ENCODE peak calls at places on chromosomes 11 and 22, in four cellular contexts. U is neuronal stem cell, Y is mesenchymal stem cell, M is IMR-90. I is an unnamed sample.

GRCh38 chr11:16195659-16196058 is 160.7 kb downstream of the SOX6 start:
- DNase-seq in U (no peak), Y (no peak), M (peak; percentile 65), I (peak; percentile 76)

GRCh38 chr11:92972248-92972647 is 2.8 kb downstream of the MTNR1B start:
- DNase-seq in U (no peak), Y (no peak), M (no peak), I (no peak)

GRCh38 chr11:121464352-121464946 is 11.7 kb upstream of the SORL1-AS1 start:
- DNase-seq in U (no peak), Y (peak; percentile 85), M (peak; percentile 94), I (peak; percentile 82)

GRCh38 chr11:75981546-75981945 is 166.5 kb downstream of the UVRAG start:
- DNase-seq in U (no peak), Y (no peak), M (no peak), I (no peak)

GRCh38 chr22:12601870-12602779 is 2925.9 kb upstream of the OR11H1 start:
- DNase-seq in U (no peak), Y (no peak), M (no peak), I (peak; percentile 68)

GRCh38 chr11:95923730-95924413 is at the start of gene MTMR2:
- DNase-seq in U (peak; percentile 76), Y (peak; percentile 87), M (peak; percentile 70), I (peak; percentile 53)

GRCh38 chr22:18023509-18024275 is 669 bp downstream of the MICAL3 start:
- DNase-seq in U (peak; percentile 31), Y (peak; percentile 83), M (peak; percentile 85), I (peak; percentile 85)

GRCh38 chr22:25447067-25447688 is 117.3 kb upstream of the GRK3 start:
- DNase-seq in U (no peak), Y (no peak), M (no peak), I (no peak)

GRCh38 chr11:38402063-38402462 is 1804.0 kb upstream of the RAG2 start:
- DNase-seq in U (no peak), Y (no peak), M (no peak), I (no peak)

GRCh38 chr11:122920579-122920978 is 38.0 kb downstream of the JHY start:
- DNase-seq in U (peak; percentile 15), Y (no peak), M (no peak), I (no peak)

GRCh38 chr11:64052938-64053622 is 17.3 kb downstream of the FLRT1 start:
- DNase-seq in U (no peak), Y (no peak), M (no peak), I (no peak)

GRCh38 chr22:28911777-28912669 is 28.7 kb downstream of the ZNRF3 start:
- DNase-seq in U (no peak), Y (peak; percentile 66), M (peak; percentile 65), I (peak; percentile 21)

GRCh38 chr11:3222003-3222855 is 3.6 kb upstream of the MRGPRG start:
- DNase-seq in U (no peak), Y (no peak), M (no peak), I (no peak)

GRCh38 chr11:118789501-118790356 is 1.2 kb downstream of the DDX6 start:
- DNase-seq in U (peak; percentile 18), Y (peak; percentile 43), M (no peak), I (peak; percentile 51)

GRCh38 chr11:71201231-71201630 is 51.1 kb downstream of the SHANK2 start:
- DNase-seq in U (no peak), Y (no peak), M (no peak), I (no peak)

GRCh38 chr22:43343262-43343988 is at the start of gene SCUBE1:
- DNase-seq in U (peak; percentile 87), Y (peak; percentile 50), M (no peak), I (peak; percentile 80)

GRCh38 chr22:48702573-48703264 is 1125.0 kb downstream of the BRD1 start:
- DNase-seq in U (no peak), Y (no peak), M (no peak), I (no peak)

GRCh38 chr22:23790819-23791736 is 4.3 kb downstream of the SMARCB1 start:
- DNase-seq in U (no peak), Y (no peak), M (peak; percentile 72), I (no peak)

GRCh38 chr11:134393638-134394037 is 18.4 kb downstream of the B3GAT1 start:
- DNase-seq in U (no peak), Y (no peak), M (no peak), I (peak; percentile 48)

GRCh38 chr11:74449369-74449931 is 17.9 kb downstream of the KCNE3 start:
- DNase-seq in U (peak; percentile 30), Y (peak; percentile 81), M (peak; percentile 81), I (peak; percentile 48)

GRCh38 chr11:67373916-67374570 is 645 bp upstream of the CLCF1 start:
- DNase-seq in U (peak; percentile 74), Y (peak; percentile 96), M (peak; percentile 96), I (peak; percentile 96)

GRCh38 chr22:42695294-42695693 is 25.4 kb downstream of the A4GALT start:
- DNase-seq in U (no peak), Y (no peak), M (no peak), I (no peak)

GRCh38 chr11:130707217-130707616 is 209.1 kb downstream of the SNX19 start:
- DNase-seq in U (no peak), Y (no peak), M (no peak), I (no peak)

GRCh38 chr11:128165572-128165971 is 421.8 kb downstream of the ETS1 start:
- DNase-seq in U (no peak), Y (no peak), M (no peak), I (no peak)

GRCh38 chr11:20327377-20327776 is 36.1 kb upstream of the HTATIP2 start:
- DNase-seq in U (no peak), Y (no peak), M (no peak), I (no peak)

GRCh38 chr11:107857550-107858216 is 904 bp downstream of the SLC35F2 start:
- DNase-seq in U (no peak), Y (peak; percentile 46), M (peak; percentile 41), I (no peak)

GRCh38 chr11:102287963-102288744 is 29.1 kb upstream of the BIRC3 start:
- DNase-seq in U (peak; percentile 40), Y (peak; percentile 78), M (peak; percentile 82), I (peak; percentile 96)

GRCh38 chr11:34242037-34242625 is 115.7 kb downstream of the ABTB2 start:
- DNase-seq in U (no peak), Y (no peak), M (peak; percentile 42), I (no peak)

GRCh38 chr11:71118671-71119250 is 133.6 kb downstream of the SHANK2 start:
- DNase-seq in U (no peak), Y (no peak), M (no peak), I (no peak)

DNA sequence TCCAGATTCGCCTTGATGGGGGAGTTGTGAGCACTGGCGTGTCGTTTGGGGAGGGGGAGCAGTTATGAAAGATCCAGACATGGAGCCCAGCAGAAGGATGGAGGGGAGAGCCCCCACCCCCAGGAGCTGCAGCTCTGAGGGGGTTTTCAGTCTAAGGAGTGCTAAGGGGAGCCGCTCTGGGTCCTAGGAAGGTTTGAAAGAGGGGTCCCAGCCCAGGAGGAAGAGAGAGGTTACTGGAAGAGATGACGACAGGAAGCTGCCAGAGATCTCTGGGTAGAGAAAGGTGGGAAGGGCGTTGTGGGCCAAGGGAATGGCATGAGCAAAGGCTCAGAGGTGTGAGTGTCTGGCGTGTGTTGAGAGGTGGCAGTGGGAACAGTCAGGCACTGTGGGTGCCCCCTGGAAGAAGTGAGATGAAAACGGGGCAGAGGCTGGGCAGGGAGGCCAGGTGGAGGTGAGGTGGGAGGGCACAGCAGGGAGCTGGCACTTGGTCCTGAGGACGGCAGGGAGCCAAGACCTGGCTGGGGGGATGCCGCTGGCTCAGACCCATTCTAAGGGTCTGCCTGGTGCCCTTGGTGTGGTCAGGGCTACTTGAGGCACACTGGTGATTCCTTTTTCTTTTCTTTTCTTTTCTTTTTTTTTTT is 1.8 kb downstream of the MGAT3 start:
- DNase-seq in U (no peak), Y (no peak), M (no peak), I (no peak)
- H4K91ac ChIP-seq in U (no peak overlapping the region), Y (no peak overlapping the region), M (no peak overlapping the region), I (peak overlapping the region; percentile 93)

DNA sequence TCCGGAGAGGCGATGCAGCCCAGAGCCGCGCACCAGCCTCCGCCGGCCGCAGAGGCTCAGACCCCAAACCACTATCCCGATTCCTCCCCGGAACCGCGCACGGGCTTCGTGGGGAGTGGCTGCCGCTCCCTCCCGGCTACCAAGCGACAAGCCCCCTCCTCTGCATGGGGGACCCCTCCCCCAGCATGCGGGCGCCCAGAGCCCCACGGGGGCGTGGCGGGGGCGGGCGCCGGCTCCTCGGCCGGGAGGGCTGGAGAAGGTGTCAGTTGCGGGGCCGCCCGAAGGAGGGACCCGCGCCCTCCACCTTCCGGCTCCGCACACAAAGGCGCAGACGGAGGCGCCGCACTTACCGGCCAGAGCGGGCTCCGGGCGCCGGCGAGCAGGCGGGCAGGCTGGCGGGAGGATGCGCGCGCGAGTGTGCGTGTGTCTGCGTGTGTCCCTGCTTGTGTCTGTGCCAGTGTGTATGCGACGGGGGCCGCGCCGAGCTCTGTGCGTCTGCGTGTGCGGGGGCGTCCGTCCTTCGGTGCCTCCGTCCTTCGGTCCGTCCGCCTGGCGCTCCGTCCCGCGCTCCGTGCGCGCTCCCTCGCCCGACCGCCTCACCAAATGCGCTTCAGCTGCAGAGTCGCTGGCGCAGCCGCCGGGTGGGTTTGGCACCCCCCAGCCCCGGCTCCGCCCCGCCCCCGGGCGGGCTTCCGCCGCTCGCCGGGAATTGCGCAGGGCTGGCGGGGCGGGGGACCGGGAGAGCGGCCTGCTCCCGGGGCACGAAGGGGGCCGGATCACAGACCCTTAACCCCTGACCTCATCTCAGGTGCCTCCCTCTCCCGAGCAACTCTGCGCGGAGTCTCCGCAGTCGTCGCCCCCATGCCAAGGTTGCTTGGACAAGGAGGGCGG is at the start of gene PTPN5:
- DNase-seq in U (peak; percentile 70), Y (no peak), M (no peak), I (no peak)
- H3K27me3 ChIP-seq in U (peaks cover 90% of the 10 kb centered on the region), Y (peaks cover 87% of the 10 kb centered on the region), M (peaks cover 44% of the 10 kb centered on the region), I (peaks cover 37% of the 10 kb centered on the region)

GRCh38 chr22:31185056-31185455 is 25.1 kb downstream of the RNF185 start:
- DNase-seq in U (no peak), Y (peak; percentile 33), M (peak; percentile 62), I (peak; percentile 48)
- H3K36me3 ChIP-seq in U (peaks cover 9% of the 10 kb centered on the region), Y (peaks cover 35% of the 10 kb centered on the region), M (peaks cover 27% of the 10 kb centered on the region), I (peaks cover 17% of the 10 kb centered on the region)

GRCh38 chr11:68666854-68667253 is 17.5 kb upstream of the GAL start:
- DNase-seq in U (no peak), Y (no peak), M (no peak), I (no peak)

GRCh38 chr11:68670208-68670992 is 13.9 kb upstream of the GAL start:
- DNase-seq in U (no peak), Y (no peak), M (no peak), I (no peak)

GRCh38 chr11:68667511-68668253 is 16.7 kb upstream of the GAL start:
- DNase-seq in U (no peak), Y (no peak), M (no peak), I (no peak)

GRCh38 chr11:68673291-68673930 is 10.9 kb upstream of the GAL start:
- DNase-seq in U (no peak), Y (no peak), M (no peak), I (no peak)

DNA sequence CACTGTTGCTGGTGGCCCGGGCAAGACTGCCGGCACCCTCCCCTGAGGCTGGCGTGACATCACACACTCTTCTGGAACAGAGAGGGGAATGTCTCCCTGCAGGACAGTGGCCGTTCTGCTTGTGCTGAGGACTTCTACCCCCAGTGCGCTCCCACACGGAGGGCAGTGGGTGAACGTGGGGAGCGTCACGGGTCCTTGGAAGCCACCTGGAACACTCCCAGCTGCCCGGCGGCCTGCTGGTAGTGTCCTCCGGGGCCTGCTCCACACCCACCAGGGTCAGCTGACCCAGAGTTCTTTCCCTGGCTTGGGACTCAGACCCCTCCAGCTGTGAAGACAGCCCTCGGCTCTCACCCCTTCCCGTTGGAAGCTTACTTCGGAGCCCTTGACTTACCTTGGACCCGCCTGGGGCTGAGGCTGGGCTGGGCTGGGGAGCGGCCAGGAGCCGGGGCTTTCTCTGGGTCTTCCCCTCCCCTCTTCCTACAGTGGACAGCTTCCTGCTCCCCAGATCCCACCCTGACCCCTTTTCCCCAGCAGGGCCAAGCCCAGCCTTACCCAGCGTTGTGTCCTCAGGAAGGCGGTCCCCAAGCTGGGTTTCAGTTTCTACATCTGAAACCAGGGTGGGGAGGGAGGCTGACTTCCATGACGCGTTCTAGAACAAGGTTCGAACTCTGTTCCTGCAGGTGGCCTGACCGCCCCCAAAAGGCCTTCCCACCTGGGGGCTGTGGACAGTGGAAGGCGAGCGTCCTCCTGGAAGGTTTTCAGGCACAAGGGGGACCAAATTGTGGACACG is 14.8 kb upstream of the GAL start:
- DNase-seq in U (no peak), Y (no peak), M (no peak), I (no peak)
- H4K91ac ChIP-seq in U (no peak overlapping the region), Y (no peak overlapping the region), M (no peak overlapping the region), I (no peak overlapping the region)